ENCODE peak calls at places on chromosomes 6 and 20, in four cellular contexts. One of them, this sample, is unnamed.

GRCh38 chr6:167805349-167806060 is 21.2 kb upstream of the AFDN start:
- DNase-seq in K562: no peak
- DNase-seq in GM12878: no peak
- DNase-seq in HepG2: no peak
- DNase-seq in this sample: no peak

GRCh38 chr6:108497883-108498282 is 62.8 kb upstream of the FOXO3 start:
- DNase-seq in K562: peak
- DNase-seq in GM12878: no peak
- DNase-seq in HepG2: peak
- DNase-seq in this sample: peak

GRCh38 chr20:10040070-10040970 is 5.5 kb downstream of the ANKEF1 start:
- DNase-seq in K562: no peak
- DNase-seq in GM12878: no peak
- DNase-seq in HepG2: peak
- DNase-seq in this sample: no peak

GRCh38 chr6:148137652-148138051 is 205.0 kb upstream of the SASH1 start:
- DNase-seq in K562: no peak
- DNase-seq in GM12878: no peak
- DNase-seq in HepG2: no peak
- DNase-seq in this sample: no peak

GRCh38 chr6:76495909-76496308 is 423.4 kb upstream of the IMPG1 start:
- DNase-seq in K562: no peak
- DNase-seq in GM12878: no peak
- DNase-seq in HepG2: no peak
- DNase-seq in this sample: no peak

GRCh38 chr6:36735110-36735971 is 37.7 kb downstream of the RAB44 start:
- DNase-seq in K562: no peak
- DNase-seq in GM12878: no peak
- DNase-seq in HepG2: no peak
- DNase-seq in this sample: no peak

GRCh38 chr6:154123131-154123530 is 84.1 kb downstream of the OPRM1 start:
- DNase-seq in K562: no peak
- DNase-seq in GM12878: no peak
- DNase-seq in HepG2: no peak
- DNase-seq in this sample: no peak

GRCh38 chr20:699811-700338 is 24.3 kb upstream of the SCRT2 start:
- DNase-seq in K562: no peak
- DNase-seq in GM12878: no peak
- DNase-seq in HepG2: no peak
- DNase-seq in this sample: peak

GRCh38 chr6:99608886-99609482 is 2.4 kb downstream of the PRDM13 start:
- DNase-seq in K562: no peak
- DNase-seq in GM12878: no peak
- DNase-seq in HepG2: no peak
- DNase-seq in this sample: no peak

GRCh38 chr20:15638781-15639180 is 934.5 kb downstream of the KIF16B start:
- DNase-seq in K562: no peak
- DNase-seq in GM12878: no peak
- DNase-seq in HepG2: no peak
- DNase-seq in this sample: no peak

GRCh38 chr6:7904654-7905319 is 5.8 kb downstream of the TXNDC5 start:
- DNase-seq in K562: no peak
- DNase-seq in GM12878: no peak
- DNase-seq in HepG2: no peak
- DNase-seq in this sample: no peak

GRCh38 chr6:43953794-43954310 is 173.4 kb downstream of the MRPL14 start:
- DNase-seq in K562: no peak
- DNase-seq in GM12878: no peak
- DNase-seq in HepG2: peak
- DNase-seq in this sample: peak

GRCh38 chr6:73704260-73704659 is 8.3 kb downstream of the CD109 start:
- DNase-seq in K562: peak
- DNase-seq in GM12878: no peak
- DNase-seq in HepG2: peak
- DNase-seq in this sample: no peak

GRCh38 chr6:43274127-43274915 is 23.7 kb upstream of the SLC22A7 start:
- DNase-seq in K562: no peak
- DNase-seq in GM12878: no peak
- DNase-seq in HepG2: no peak
- DNase-seq in this sample: no peak

GRCh38 chr6:42514746-42515145 is 49.1 kb upstream of the UBR2 start:
- DNase-seq in K562: no peak
- DNase-seq in GM12878: no peak
- DNase-seq in HepG2: no peak
- DNase-seq in this sample: no peak

GRCh38 chr6:56521988-56522387 is 120.7 kb downstream of the DST start:
- DNase-seq in K562: no peak
- DNase-seq in GM12878: no peak
- DNase-seq in HepG2: no peak
- DNase-seq in this sample: no peak

GRCh38 chr6:35140991-35141720 is at the start of gene TCP11:
- DNase-seq in K562: peak
- DNase-seq in GM12878: no peak
- DNase-seq in HepG2: no peak
- DNase-seq in this sample: peak

GRCh38 chr6:167953551-167953950 is 43.9 kb upstream of the KIF25 start:
- DNase-seq in K562: no peak
- DNase-seq in GM12878: no peak
- DNase-seq in HepG2: no peak
- DNase-seq in this sample: no peak

GRCh38 chr6:16812993-16813392 is 51.7 kb upstream of the ATXN1 start:
- DNase-seq in K562: no peak
- DNase-seq in GM12878: no peak
- DNase-seq in HepG2: no peak
- DNase-seq in this sample: no peak

GRCh38 chr6:166308769-166309589 is 787 bp upstream of the PRR18 start:
- DNase-seq in K562: no peak
- DNase-seq in GM12878: no peak
- DNase-seq in HepG2: peak
- DNase-seq in this sample: no peak

GRCh38 chr6:132780770-132781371 is 17.6 kb downstream of the SLC18B1 start:
- DNase-seq in K562: no peak
- DNase-seq in GM12878: no peak
- DNase-seq in HepG2: peak
- DNase-seq in this sample: no peak

GRCh38 chr6:90397929-90398674 is 101.5 kb upstream of the BACH2 start:
- DNase-seq in K562: no peak
- DNase-seq in GM12878: no peak
- DNase-seq in HepG2: no peak
- DNase-seq in this sample: no peak

GRCh38 chr6:128655978-128656498 is 135.6 kb upstream of the PTPRK start:
- DNase-seq in K562: no peak
- DNase-seq in GM12878: peak
- DNase-seq in HepG2: no peak
- DNase-seq in this sample: no peak

GRCh38 chr6:113011389-113011788 is 664.3 kb downstream of the RFPL4B start:
- DNase-seq in K562: no peak
- DNase-seq in GM12878: no peak
- DNase-seq in HepG2: no peak
- DNase-seq in this sample: no peak

GRCh38 chr6:55925292-55925691 is 49.9 kb upstream of the BMP5 start:
- DNase-seq in K562: no peak
- DNase-seq in GM12878: no peak
- DNase-seq in HepG2: no peak
- DNase-seq in this sample: no peak

GRCh38 chr6:154926366-154926765 is 68.7 kb upstream of the TIAM2 start:
- DNase-seq in K562: no peak
- DNase-seq in GM12878: no peak
- DNase-seq in HepG2: no peak
- DNase-seq in this sample: no peak

GRCh38 chr20:1632228-1632577 is 12.4 kb upstream of the SIRPB1 start:
- DNase-seq in K562: no peak
- DNase-seq in GM12878: no peak
- DNase-seq in HepG2: no peak
- DNase-seq in this sample: no peak

GRCh38 chr20:62535964-62536363 is 60.2 kb upstream of the GATA5 start:
- DNase-seq in K562: no peak
- DNase-seq in GM12878: no peak
- DNase-seq in HepG2: no peak
- DNase-seq in this sample: no peak

GRCh38 chr6:112879920-112880413 is 532.8 kb downstream of the RFPL4B start:
- DNase-seq in K562: peak
- DNase-seq in GM12878: no peak
- DNase-seq in HepG2: peak
- DNase-seq in this sample: peak

GRCh38 chr6:32995448-32995847 is 13.9 kb downstream of the HLA-DOA start:
- DNase-seq in K562: no peak
- DNase-seq in GM12878: no peak
- DNase-seq in HepG2: no peak
- DNase-seq in this sample: no peak

GRCh38 chr6:33004940-33005339 is 4.5 kb downstream of the HLA-DOA start:
- DNase-seq in K562: no peak
- DNase-seq in GM12878: no peak
- DNase-seq in HepG2: no peak
- DNase-seq in this sample: no peak

GRCh38 chr6:33001685-33002084 is 7.7 kb downstream of the HLA-DOA start:
- DNase-seq in K562: no peak
- DNase-seq in GM12878: no peak
- DNase-seq in HepG2: no peak
- DNase-seq in this sample: no peak

GRCh38 chr6:33000053-33000452 is 9.3 kb downstream of the HLA-DOA start:
- DNase-seq in K562: no peak
- DNase-seq in GM12878: no peak
- DNase-seq in HepG2: peak
- DNase-seq in this sample: peak
- TF ChIP-seq ETV6 in K562: no peak
- TF ChIP-seq ETV6 in GM12878: no peak
- TF ChIP-seq ETV6 in HepG2: no peak
- TF ChIP-seq ETV6 in this sample: no peak

DNA sequence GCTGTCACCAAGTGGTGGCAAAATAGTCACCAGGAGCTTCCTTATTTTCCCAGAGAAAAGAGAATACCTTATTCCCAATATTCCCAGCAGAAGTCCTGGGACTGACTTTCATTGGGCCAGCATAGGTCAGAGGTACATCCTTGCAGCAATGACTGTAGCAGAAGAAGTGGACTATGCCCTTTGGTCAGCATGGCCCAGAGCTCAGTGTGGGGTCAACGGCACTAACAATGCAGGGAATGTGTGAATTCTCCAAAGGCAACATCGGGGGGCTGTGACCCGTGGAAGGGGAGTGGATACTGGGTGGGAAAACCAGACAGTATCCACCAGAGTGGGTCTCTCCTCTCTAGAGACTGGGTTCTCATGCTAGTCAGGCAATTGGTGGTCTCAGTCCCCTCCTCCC is 15.6 kb upstream of the LBP start:
- DNase-seq in K562: no peak
- DNase-seq in GM12878: no peak
- DNase-seq in HepG2: peak
- DNase-seq in this sample: no peak
- TF ChIP-seq CREB1 in K562: no peak
- TF ChIP-seq CREB1 in GM12878: no peak
- TF ChIP-seq CREB1 in HepG2: peak
- TF ChIP-seq CREB1 in this sample: no peak

DNA sequence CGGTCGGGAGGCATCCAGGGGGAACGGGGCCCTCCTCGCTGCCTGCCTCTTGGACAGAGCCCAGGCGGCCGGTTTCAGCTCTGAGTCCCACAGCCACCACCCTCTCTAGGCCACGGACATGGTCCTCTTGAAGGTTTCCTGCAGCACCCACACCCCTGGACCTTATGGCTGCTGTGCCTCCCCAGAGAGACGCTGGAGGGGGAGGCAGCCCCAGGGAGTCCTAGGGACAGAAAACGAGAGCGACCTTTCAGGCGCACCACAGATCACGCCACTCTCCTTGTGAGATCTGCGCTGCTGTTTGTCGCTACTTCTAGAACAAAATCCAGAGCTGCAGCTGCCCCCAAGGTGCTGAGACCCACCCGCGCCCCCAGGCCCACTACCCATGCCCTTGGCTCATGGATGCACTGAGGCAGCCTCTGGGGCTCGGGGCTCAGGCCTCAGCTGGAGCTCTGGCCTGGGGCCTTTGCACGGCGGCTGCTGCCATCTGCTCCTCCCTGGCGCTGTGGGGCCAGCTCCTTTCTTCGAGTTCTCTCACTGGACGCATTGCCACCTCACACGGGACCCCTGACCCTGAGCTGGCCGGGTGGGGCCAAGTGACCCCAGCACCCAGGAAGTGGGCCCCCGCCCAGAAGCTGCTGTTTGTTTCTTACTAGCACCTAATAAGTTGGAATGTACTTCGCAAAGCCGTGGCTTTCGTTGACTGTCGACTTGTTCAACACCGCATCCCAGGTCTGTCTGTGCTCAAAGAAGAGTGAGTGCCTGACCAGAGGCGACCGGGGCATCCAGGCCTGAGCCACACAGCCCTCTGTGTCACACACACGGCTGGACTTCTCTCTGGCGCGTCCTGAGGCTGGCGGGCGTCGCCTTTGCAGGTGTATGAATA is 113.3 kb downstream of the DLL1 start:
- DNase-seq in K562: no peak
- DNase-seq in GM12878: no peak
- DNase-seq in HepG2: no peak
- DNase-seq in this sample: no peak
- TF ChIP-seq ETV6 in K562: no peak
- TF ChIP-seq ETV6 in GM12878: no peak
- TF ChIP-seq ETV6 in HepG2: no peak
- TF ChIP-seq ETV6 in this sample: no peak

GRCh38 chr6:27864906-27865883 is 47.0 kb downstream of the OR2B2 start:
- DNase-seq in K562: peak
- DNase-seq in GM12878: peak
- DNase-seq in HepG2: peak
- DNase-seq in this sample: peak

GRCh38 chr6:27866370-27867050 is 45.7 kb downstream of the OR2B2 start:
- DNase-seq in K562: no peak
- DNase-seq in GM12878: peak
- DNase-seq in HepG2: peak
- DNase-seq in this sample: no peak

GRCh38 chr6:27865952-27866369 is 46.2 kb downstream of the OR2B2 start:
- DNase-seq in K562: no peak
- DNase-seq in GM12878: no peak
- DNase-seq in HepG2: no peak
- DNase-seq in this sample: peak

GRCh38 chr6:27867941-27868705 is 44.1 kb downstream of the OR2B2 start:
- DNase-seq in K562: no peak
- DNase-seq in GM12878: no peak
- DNase-seq in HepG2: no peak
- DNase-seq in this sample: no peak

GRCh38 chr6:27867051-27867940 is 44.9 kb downstream of the OR2B2 start:
- DNase-seq in K562: peak
- DNase-seq in GM12878: peak
- DNase-seq in HepG2: peak
- DNase-seq in this sample: peak
- TF ChIP-seq CREB1 in K562: peak
- TF ChIP-seq CREB1 in GM12878: peak
- TF ChIP-seq CREB1 in HepG2: no peak
- TF ChIP-seq CREB1 in this sample: no peak